ENCODE peak calls at places on chromosomes 5 and 9, in eight cellular contexts. One of them, this sample, is unnamed.

GRCh38 chr5:73955447-73955846 is 329.5 kb downstream of the ARHGEF28 start:
- DNase-seq in ACHN: no peak
- DNase-seq in RPMI7951: no peak
- DNase-seq in Karpas-422: no peak
- DNase-seq in SW 1271: no peak
- DNase-seq in HuH-7: no peak
- DNase-seq in activated CD4-positive, alpha-beta T cell treated with anti-CD3 and anti-CD28 coated beads for 4 hours: no peak
- DNase-seq in activated T-helper 9 cell treated with anti-CD3 and anti-CD28 coated beads, Interleukin-2, amount 50 U/mL, for 16 hours: no peak
- DNase-seq in this sample: no peak

GRCh38 chr5:14339467-14339866 is 196.3 kb downstream of the TRIO start:
- DNase-seq in ACHN: no peak
- DNase-seq in RPMI7951: no peak
- DNase-seq in Karpas-422: no peak
- DNase-seq in SW 1271: no peak
- DNase-seq in HuH-7: no peak
- DNase-seq in activated CD4-positive, alpha-beta T cell treated with anti-CD3 and anti-CD28 coated beads for 4 hours: no peak
- DNase-seq in activated T-helper 9 cell treated with anti-CD3 and anti-CD28 coated beads, Interleukin-2, amount 50 U/mL, for 16 hours: no peak
- DNase-seq in this sample: no peak

GRCh38 chr9:967851-968641 is 8.4 kb upstream of the DMRT3 start:
- DNase-seq in ACHN: no peak
- DNase-seq in RPMI7951: peak
- DNase-seq in Karpas-422: no peak
- DNase-seq in SW 1271: no peak
- DNase-seq in HuH-7: no peak
- DNase-seq in activated CD4-positive, alpha-beta T cell treated with anti-CD3 and anti-CD28 coated beads for 4 hours: no peak
- DNase-seq in activated T-helper 9 cell treated with anti-CD3 and anti-CD28 coated beads, Interleukin-2, amount 50 U/mL, for 16 hours: no peak
- DNase-seq in this sample: no peak

GRCh38 chr9:113646946-113647914 is 183.7 kb downstream of the RGS3 start:
- DNase-seq in ACHN: no peak
- DNase-seq in RPMI7951: no peak
- DNase-seq in Karpas-422: no peak
- DNase-seq in SW 1271: no peak
- DNase-seq in HuH-7: no peak
- DNase-seq in activated CD4-positive, alpha-beta T cell treated with anti-CD3 and anti-CD28 coated beads for 4 hours: no peak
- DNase-seq in activated T-helper 9 cell treated with anti-CD3 and anti-CD28 coated beads, Interleukin-2, amount 50 U/mL, for 16 hours: no peak
- DNase-seq in this sample: no peak

GRCh38 chr9:121707477-121708424 is 56.3 kb downstream of the DAB2IP start:
- DNase-seq in ACHN: no peak
- DNase-seq in RPMI7951: no peak
- DNase-seq in Karpas-422: no peak
- DNase-seq in SW 1271: no peak
- DNase-seq in HuH-7: no peak
- DNase-seq in activated CD4-positive, alpha-beta T cell treated with anti-CD3 and anti-CD28 coated beads for 4 hours: no peak
- DNase-seq in activated T-helper 9 cell treated with anti-CD3 and anti-CD28 coated beads, Interleukin-2, amount 50 U/mL, for 16 hours: no peak
- DNase-seq in this sample: no peak

GRCh38 chr5:148042920-148043319 is 20.9 kb upstream of the SPINK5 start:
- DNase-seq in ACHN: no peak
- DNase-seq in RPMI7951: peak
- DNase-seq in Karpas-422: no peak
- DNase-seq in SW 1271: no peak
- DNase-seq in HuH-7: no peak
- DNase-seq in activated CD4-positive, alpha-beta T cell treated with anti-CD3 and anti-CD28 coated beads for 4 hours: no peak
- DNase-seq in activated T-helper 9 cell treated with anti-CD3 and anti-CD28 coated beads, Interleukin-2, amount 50 U/mL, for 16 hours: no peak
- DNase-seq in this sample: no peak

GRCh38 chr5:143217065-143217803 is 186.3 kb downstream of the NR3C1 start:
- DNase-seq in ACHN: no peak
- DNase-seq in RPMI7951: no peak
- DNase-seq in Karpas-422: no peak
- DNase-seq in SW 1271: no peak
- DNase-seq in HuH-7: no peak
- DNase-seq in activated CD4-positive, alpha-beta T cell treated with anti-CD3 and anti-CD28 coated beads for 4 hours: no peak
- DNase-seq in activated T-helper 9 cell treated with anti-CD3 and anti-CD28 coated beads, Interleukin-2, amount 50 U/mL, for 16 hours: no peak
- DNase-seq in this sample: no peak

GRCh38 chr5:177071671-177072385 is 14.9 kb upstream of the FGFR4 start:
- DNase-seq in ACHN: peak
- DNase-seq in RPMI7951: peak
- DNase-seq in Karpas-422: peak
- DNase-seq in SW 1271: peak
- DNase-seq in HuH-7: peak
- DNase-seq in activated CD4-positive, alpha-beta T cell treated with anti-CD3 and anti-CD28 coated beads for 4 hours: peak
- DNase-seq in activated T-helper 9 cell treated with anti-CD3 and anti-CD28 coated beads, Interleukin-2, amount 50 U/mL, for 16 hours: no peak
- DNase-seq in this sample: peak

GRCh38 chr5:17816947-17817346 is 182.7 kb downstream of the TAF11L14 start:
- DNase-seq in ACHN: no peak
- DNase-seq in RPMI7951: no peak
- DNase-seq in Karpas-422: no peak
- DNase-seq in SW 1271: no peak
- DNase-seq in HuH-7: no peak
- DNase-seq in activated CD4-positive, alpha-beta T cell treated with anti-CD3 and anti-CD28 coated beads for 4 hours: no peak
- DNase-seq in activated T-helper 9 cell treated with anti-CD3 and anti-CD28 coated beads, Interleukin-2, amount 50 U/mL, for 16 hours: no peak
- DNase-seq in this sample: no peak

GRCh38 chr5:58080573-58080972 is 379.3 kb downstream of the PLK2 start:
- DNase-seq in ACHN: no peak
- DNase-seq in RPMI7951: peak
- DNase-seq in Karpas-422: no peak
- DNase-seq in SW 1271: no peak
- DNase-seq in HuH-7: no peak
- DNase-seq in activated CD4-positive, alpha-beta T cell treated with anti-CD3 and anti-CD28 coated beads for 4 hours: no peak
- DNase-seq in activated T-helper 9 cell treated with anti-CD3 and anti-CD28 coated beads, Interleukin-2, amount 50 U/mL, for 16 hours: no peak
- DNase-seq in this sample: peak

GRCh38 chr5:395921-396714 is 46.9 kb upstream of the EXOC3 start:
- DNase-seq in ACHN: no peak
- DNase-seq in RPMI7951: no peak
- DNase-seq in Karpas-422: no peak
- DNase-seq in SW 1271: no peak
- DNase-seq in HuH-7: no peak
- DNase-seq in activated CD4-positive, alpha-beta T cell treated with anti-CD3 and anti-CD28 coated beads for 4 hours: no peak
- DNase-seq in activated T-helper 9 cell treated with anti-CD3 and anti-CD28 coated beads, Interleukin-2, amount 50 U/mL, for 16 hours: no peak
- DNase-seq in this sample: no peak

GRCh38 chr9:10062629-10063395 is 550.0 kb downstream of the PTPRD start:
- DNase-seq in ACHN: no peak
- DNase-seq in RPMI7951: peak
- DNase-seq in Karpas-422: no peak
- DNase-seq in SW 1271: no peak
- DNase-seq in HuH-7: no peak
- DNase-seq in activated CD4-positive, alpha-beta T cell treated with anti-CD3 and anti-CD28 coated beads for 4 hours: no peak
- DNase-seq in activated T-helper 9 cell treated with anti-CD3 and anti-CD28 coated beads, Interleukin-2, amount 50 U/mL, for 16 hours: no peak
- DNase-seq in this sample: no peak

GRCh38 chr5:135996611-135997010 is 32.2 kb upstream of the TGFBI start:
- DNase-seq in ACHN: no peak
- DNase-seq in RPMI7951: peak
- DNase-seq in Karpas-422: no peak
- DNase-seq in SW 1271: no peak
- DNase-seq in HuH-7: no peak
- DNase-seq in activated CD4-positive, alpha-beta T cell treated with anti-CD3 and anti-CD28 coated beads for 4 hours: no peak
- DNase-seq in activated T-helper 9 cell treated with anti-CD3 and anti-CD28 coated beads, Interleukin-2, amount 50 U/mL, for 16 hours: no peak
- DNase-seq in this sample: no peak

GRCh38 chr5:34676409-34676808 is 20.3 kb downstream of the RAI14 start:
- DNase-seq in ACHN: no peak
- DNase-seq in RPMI7951: no peak
- DNase-seq in Karpas-422: no peak
- DNase-seq in SW 1271: no peak
- DNase-seq in HuH-7: no peak
- DNase-seq in activated CD4-positive, alpha-beta T cell treated with anti-CD3 and anti-CD28 coated beads for 4 hours: no peak
- DNase-seq in activated T-helper 9 cell treated with anti-CD3 and anti-CD28 coated beads, Interleukin-2, amount 50 U/mL, for 16 hours: no peak
- DNase-seq in this sample: no peak

GRCh38 chr9:88791105-88791805 is 200.0 kb upstream of the S1PR3 start:
- DNase-seq in ACHN: no peak
- DNase-seq in RPMI7951: peak
- DNase-seq in Karpas-422: no peak
- DNase-seq in SW 1271: no peak
- DNase-seq in HuH-7: no peak
- DNase-seq in activated CD4-positive, alpha-beta T cell treated with anti-CD3 and anti-CD28 coated beads for 4 hours: no peak
- DNase-seq in activated T-helper 9 cell treated with anti-CD3 and anti-CD28 coated beads, Interleukin-2, amount 50 U/mL, for 16 hours: no peak
- DNase-seq in this sample: no peak

GRCh38 chr5:141778211-141778610 is 96.2 kb upstream of the ARAP3 start:
- DNase-seq in ACHN: peak
- DNase-seq in RPMI7951: peak
- DNase-seq in Karpas-422: peak
- DNase-seq in SW 1271: no peak
- DNase-seq in HuH-7: no peak
- DNase-seq in activated CD4-positive, alpha-beta T cell treated with anti-CD3 and anti-CD28 coated beads for 4 hours: no peak
- DNase-seq in activated T-helper 9 cell treated with anti-CD3 and anti-CD28 coated beads, Interleukin-2, amount 50 U/mL, for 16 hours: no peak
- DNase-seq in this sample: no peak

GRCh38 chr9:91395553-91396470 is 27.8 kb downstream of the NFIL3 start:
- DNase-seq in ACHN: peak
- DNase-seq in RPMI7951: peak
- DNase-seq in Karpas-422: no peak
- DNase-seq in SW 1271: no peak
- DNase-seq in HuH-7: no peak
- DNase-seq in activated CD4-positive, alpha-beta T cell treated with anti-CD3 and anti-CD28 coated beads for 4 hours: no peak
- DNase-seq in activated T-helper 9 cell treated with anti-CD3 and anti-CD28 coated beads, Interleukin-2, amount 50 U/mL, for 16 hours: no peak
- DNase-seq in this sample: peak

GRCh38 chr5:141850786-141851185 is 27.4 kb downstream of the PCDH1 start:
- DNase-seq in ACHN: no peak
- DNase-seq in RPMI7951: no peak
- DNase-seq in Karpas-422: no peak
- DNase-seq in SW 1271: no peak
- DNase-seq in HuH-7: no peak
- DNase-seq in activated CD4-positive, alpha-beta T cell treated with anti-CD3 and anti-CD28 coated beads for 4 hours: no peak
- DNase-seq in activated T-helper 9 cell treated with anti-CD3 and anti-CD28 coated beads, Interleukin-2, amount 50 U/mL, for 16 hours: no peak
- DNase-seq in this sample: no peak

GRCh38 chr9:127884427-127884911 is 7.0 kb upstream of the AK1 start:
- DNase-seq in ACHN: no peak
- DNase-seq in RPMI7951: no peak
- DNase-seq in Karpas-422: no peak
- DNase-seq in SW 1271: no peak
- DNase-seq in HuH-7: no peak
- DNase-seq in activated CD4-positive, alpha-beta T cell treated with anti-CD3 and anti-CD28 coated beads for 4 hours: no peak
- DNase-seq in activated T-helper 9 cell treated with anti-CD3 and anti-CD28 coated beads, Interleukin-2, amount 50 U/mL, for 16 hours: no peak
- DNase-seq in this sample: no peak

GRCh38 chr9:18071651-18072060 is 402.3 kb upstream of the ADAMTSL1 start:
- DNase-seq in ACHN: no peak
- DNase-seq in RPMI7951: peak
- DNase-seq in Karpas-422: no peak
- DNase-seq in SW 1271: no peak
- DNase-seq in HuH-7: no peak
- DNase-seq in activated CD4-positive, alpha-beta T cell treated with anti-CD3 and anti-CD28 coated beads for 4 hours: no peak
- DNase-seq in activated T-helper 9 cell treated with anti-CD3 and anti-CD28 coated beads, Interleukin-2, amount 50 U/mL, for 16 hours: no peak
- DNase-seq in this sample: no peak

GRCh38 chr5:177147239-177147638 is 13.7 kb downstream of the NSD1 start:
- DNase-seq in ACHN: no peak
- DNase-seq in RPMI7951: no peak
- DNase-seq in Karpas-422: no peak
- DNase-seq in SW 1271: no peak
- DNase-seq in HuH-7: no peak
- DNase-seq in activated CD4-positive, alpha-beta T cell treated with anti-CD3 and anti-CD28 coated beads for 4 hours: no peak
- DNase-seq in activated T-helper 9 cell treated with anti-CD3 and anti-CD28 coated beads, Interleukin-2, amount 50 U/mL, for 16 hours: no peak
- DNase-seq in this sample: no peak

GRCh38 chr5:43065384-43066230 is 25.5 kb upstream of the ANXA2R start:
- DNase-seq in ACHN: peak
- DNase-seq in RPMI7951: peak
- DNase-seq in Karpas-422: peak
- DNase-seq in SW 1271: no peak
- DNase-seq in HuH-7: no peak
- DNase-seq in activated CD4-positive, alpha-beta T cell treated with anti-CD3 and anti-CD28 coated beads for 4 hours: peak
- DNase-seq in activated T-helper 9 cell treated with anti-CD3 and anti-CD28 coated beads, Interleukin-2, amount 50 U/mL, for 16 hours: peak
- DNase-seq in this sample: peak

GRCh38 chr9:94054731-94055130 is 29.5 kb upstream of the PTPDC1 start:
- DNase-seq in ACHN: no peak
- DNase-seq in RPMI7951: no peak
- DNase-seq in Karpas-422: no peak
- DNase-seq in SW 1271: no peak
- DNase-seq in HuH-7: no peak
- DNase-seq in activated CD4-positive, alpha-beta T cell treated with anti-CD3 and anti-CD28 coated beads for 4 hours: no peak
- DNase-seq in activated T-helper 9 cell treated with anti-CD3 and anti-CD28 coated beads, Interleukin-2, amount 50 U/mL, for 16 hours: no peak
- DNase-seq in this sample: no peak

GRCh38 chr5:82105457-82105856 is 133.6 kb downstream of the ATG10 start:
- DNase-seq in ACHN: peak
- DNase-seq in RPMI7951: peak
- DNase-seq in Karpas-422: peak
- DNase-seq in SW 1271: no peak
- DNase-seq in HuH-7: no peak
- DNase-seq in activated CD4-positive, alpha-beta T cell treated with anti-CD3 and anti-CD28 coated beads for 4 hours: no peak
- DNase-seq in activated T-helper 9 cell treated with anti-CD3 and anti-CD28 coated beads, Interleukin-2, amount 50 U/mL, for 16 hours: no peak
- DNase-seq in this sample: no peak

GRCh38 chr5:41843456-41844112 is 26.6 kb downstream of the OXCT1 start:
- DNase-seq in ACHN: peak
- DNase-seq in RPMI7951: peak
- DNase-seq in Karpas-422: peak
- DNase-seq in SW 1271: peak
- DNase-seq in HuH-7: peak
- DNase-seq in activated CD4-positive, alpha-beta T cell treated with anti-CD3 and anti-CD28 coated beads for 4 hours: no peak
- DNase-seq in activated T-helper 9 cell treated with anti-CD3 and anti-CD28 coated beads, Interleukin-2, amount 50 U/mL, for 16 hours: no peak
- DNase-seq in this sample: peak

GRCh38 chr9:35103660-35104191 is 795 bp upstream of the STOML2 start:
- DNase-seq in ACHN: no peak
- DNase-seq in RPMI7951: no peak
- DNase-seq in Karpas-422: no peak
- DNase-seq in SW 1271: no peak
- DNase-seq in HuH-7: no peak
- DNase-seq in activated CD4-positive, alpha-beta T cell treated with anti-CD3 and anti-CD28 coated beads for 4 hours: no peak
- DNase-seq in activated T-helper 9 cell treated with anti-CD3 and anti-CD28 coated beads, Interleukin-2, amount 50 U/mL, for 16 hours: no peak
- DNase-seq in this sample: no peak

GRCh38 chr5:155594270-155594669 is 580.7 kb downstream of the KIF4B start:
- DNase-seq in ACHN: no peak
- DNase-seq in RPMI7951: no peak
- DNase-seq in Karpas-422: peak
- DNase-seq in SW 1271: no peak
- DNase-seq in HuH-7: no peak
- DNase-seq in activated CD4-positive, alpha-beta T cell treated with anti-CD3 and anti-CD28 coated beads for 4 hours: no peak
- DNase-seq in activated T-helper 9 cell treated with anti-CD3 and anti-CD28 coated beads, Interleukin-2, amount 50 U/mL, for 16 hours: no peak
- DNase-seq in this sample: no peak

GRCh38 chr9:89678394-89679005 is 73.7 kb downstream of the GADD45G start:
- DNase-seq in ACHN: no peak
- DNase-seq in RPMI7951: no peak
- DNase-seq in Karpas-422: no peak
- DNase-seq in SW 1271: no peak
- DNase-seq in HuH-7: no peak
- DNase-seq in activated CD4-positive, alpha-beta T cell treated with anti-CD3 and anti-CD28 coated beads for 4 hours: no peak
- DNase-seq in activated T-helper 9 cell treated with anti-CD3 and anti-CD28 coated beads, Interleukin-2, amount 50 U/mL, for 16 hours: no peak
- DNase-seq in this sample: no peak

GRCh38 chr5:170216262-170216864 is 16.4 kb upstream of the C5orf58 start:
- DNase-seq in ACHN: peak
- DNase-seq in RPMI7951: peak
- DNase-seq in Karpas-422: peak
- DNase-seq in SW 1271: no peak
- DNase-seq in HuH-7: no peak
- DNase-seq in activated CD4-positive, alpha-beta T cell treated with anti-CD3 and anti-CD28 coated beads for 4 hours: no peak
- DNase-seq in activated T-helper 9 cell treated with anti-CD3 and anti-CD28 coated beads, Interleukin-2, amount 50 U/mL, for 16 hours: no peak
- DNase-seq in this sample: peak